ENCODE peak calls at places on chromosomes 1 and 21, in four cellular contexts. One of them, this sample, is unnamed.

GRCh38 chr1:120133228-120133927 is 42.9 kb downstream of the SEC22B start:
- DNase-seq in heart left ventricle: no peak
- DNase-seq in esophagus squamous epithelium: no peak
- DNase-seq in NCI-H226: no peak
- DNase-seq in this sample: no peak

GRCh38 chr1:161098161-161099068 is at the start of gene KLHDC9:
- DNase-seq in heart left ventricle: peak; percentile 82
- DNase-seq in esophagus squamous epithelium: no peak
- DNase-seq in NCI-H226: no peak
- DNase-seq in this sample: no peak

GRCh38 chr1:22282281-22282970 is 139.5 kb upstream of the WNT4 start:
- DNase-seq in heart left ventricle: no peak
- DNase-seq in esophagus squamous epithelium: no peak
- DNase-seq in NCI-H226: peak; percentile 38
- DNase-seq in this sample: no peak

GRCh38 chr1:191608367-191608766 is 549.9 kb upstream of the RGS18 start:
- DNase-seq in heart left ventricle: no peak
- DNase-seq in esophagus squamous epithelium: no peak
- DNase-seq in NCI-H226: no peak
- DNase-seq in this sample: no peak

GRCh38 chr1:41622402-41622801 is 137.9 kb upstream of the EDN2 start:
- DNase-seq in heart left ventricle: no peak
- DNase-seq in esophagus squamous epithelium: no peak
- DNase-seq in NCI-H226: peak; percentile 79
- DNase-seq in this sample: peak; percentile 73

GRCh38 chr21:45011911-45012660 is 62.3 kb upstream of the ADARB1 start:
- DNase-seq in heart left ventricle: peak; percentile 62
- DNase-seq in esophagus squamous epithelium: no peak
- DNase-seq in NCI-H226: peak; percentile 96
- DNase-seq in this sample: peak; percentile 68

GRCh38 chr1:229759037-229759435 is 133.0 kb downstream of the URB2 start:
- DNase-seq in heart left ventricle: no peak
- DNase-seq in esophagus squamous epithelium: no peak
- DNase-seq in NCI-H226: no peak
- DNase-seq in this sample: no peak

GRCh38 chr1:198491028-198491427 is 49.5 kb downstream of the ATP6V1G3 start:
- DNase-seq in heart left ventricle: no peak
- DNase-seq in esophagus squamous epithelium: no peak
- DNase-seq in NCI-H226: no peak
- DNase-seq in this sample: no peak

GRCh38 chr21:22352088-22352487 is 1353.9 kb downstream of the NCAM2 start:
- DNase-seq in heart left ventricle: no peak
- DNase-seq in esophagus squamous epithelium: no peak
- DNase-seq in NCI-H226: peak; percentile 24
- DNase-seq in this sample: no peak

GRCh38 chr1:94092210-94092613 is 28.7 kb downstream of the ABCA4 start:
- DNase-seq in heart left ventricle: no peak
- DNase-seq in esophagus squamous epithelium: no peak
- DNase-seq in NCI-H226: no peak
- DNase-seq in this sample: peak; percentile 79

This sample was measured in trophoblast cell.